ENCODE peak calls at places on chromosomes 16 and 17, in six cellular contexts. One of them, this sample, is unnamed.

GRCh38 chr16:14401839-14402115 is 228.3 kb downstream of the PARN start:
- DNase-seq in PC-3: no peak
- DNase-seq in hepatocyte: peak
- DNase-seq in GM23338: no peak
- DNase-seq in neural progenitor cell: no peak
- DNase-seq in OCI-LY7: no peak
- DNase-seq in this sample: no peak

GRCh38 chr17:41420134-41420533 is 4.3 kb downstream of the KRT37 start:
- DNase-seq in PC-3: peak
- DNase-seq in hepatocyte: no peak
- DNase-seq in GM23338: no peak
- DNase-seq in neural progenitor cell: no peak
- DNase-seq in OCI-LY7: no peak
- DNase-seq in this sample: no peak

GRCh38 chr17:1367351-1367745 is 32.7 kb downstream of the YWHAE start:
- DNase-seq in PC-3: no peak
- DNase-seq in hepatocyte: no peak
- DNase-seq in GM23338: no peak
- DNase-seq in neural progenitor cell: peak
- DNase-seq in OCI-LY7: no peak
- DNase-seq in this sample: no peak

GRCh38 chr16:47777191-47777590 is 316.1 kb downstream of the PHKB start:
- DNase-seq in PC-3: peak
- DNase-seq in hepatocyte: no peak
- DNase-seq in GM23338: no peak
- DNase-seq in neural progenitor cell: no peak
- DNase-seq in OCI-LY7: no peak
- DNase-seq in this sample: no peak

GRCh38 chr16:57639172-57639571 is 10.7 kb downstream of the ADGRG1 start:
- DNase-seq in PC-3: no peak
- DNase-seq in hepatocyte: peak
- DNase-seq in GM23338: peak
- DNase-seq in neural progenitor cell: peak
- DNase-seq in OCI-LY7: peak
- DNase-seq in this sample: no peak

GRCh38 chr17:10226930-10227695 is 28.7 kb upstream of the GAS7 start:
- DNase-seq in PC-3: peak
- DNase-seq in hepatocyte: peak
- DNase-seq in GM23338: peak
- DNase-seq in neural progenitor cell: peak
- DNase-seq in OCI-LY7: peak
- DNase-seq in this sample: peak

GRCh38 chr17:41060052-41060604 is at the start of gene KRTAP2-3:
- DNase-seq in PC-3: peak
- DNase-seq in hepatocyte: no peak
- DNase-seq in GM23338: no peak
- DNase-seq in neural progenitor cell: no peak
- DNase-seq in OCI-LY7: no peak
- DNase-seq in this sample: no peak

GRCh38 chr16:88723911-88724310 is 17.6 kb downstream of the CTU2 start:
- DNase-seq in PC-3: no peak
- DNase-seq in hepatocyte: no peak
- DNase-seq in GM23338: no peak
- DNase-seq in neural progenitor cell: no peak
- DNase-seq in OCI-LY7: no peak
- DNase-seq in this sample: no peak

GRCh38 chr16:3190949-3191353 is 2.9 kb downstream of the OR1F1 start:
- DNase-seq in PC-3: no peak
- DNase-seq in hepatocyte: no peak
- DNase-seq in GM23338: no peak
- DNase-seq in neural progenitor cell: peak
- DNase-seq in OCI-LY7: no peak
- DNase-seq in this sample: no peak

GRCh38 chr17:78041401-78042179 is 83.1 kb downstream of the TNRC6C start:
- DNase-seq in PC-3: peak
- DNase-seq in hepatocyte: no peak
- DNase-seq in GM23338: no peak
- DNase-seq in neural progenitor cell: no peak
- DNase-seq in OCI-LY7: no peak
- DNase-seq in this sample: no peak

GRCh38 chr17:48643697-48644012 is 17.5 kb upstream of the HOXB9 start:
- DNase-seq in PC-3: no peak
- DNase-seq in hepatocyte: no peak
- DNase-seq in GM23338: no peak
- DNase-seq in neural progenitor cell: no peak
- DNase-seq in OCI-LY7: no peak
- DNase-seq in this sample: no peak

GRCh38 chr17:74240637-74241036 is 27.3 kb downstream of the TTYH2 start:
- DNase-seq in PC-3: no peak
- DNase-seq in hepatocyte: peak
- DNase-seq in GM23338: no peak
- DNase-seq in neural progenitor cell: no peak
- DNase-seq in OCI-LY7: no peak
- DNase-seq in this sample: no peak
- TF ChIP-seq EZH2phosphoT487 in PC-3: no peak
- TF ChIP-seq EZH2phosphoT487 in hepatocyte: no peak
- TF ChIP-seq EZH2phosphoT487 in GM23338: no peak
- TF ChIP-seq EZH2phosphoT487 in neural progenitor cell: no peak
- TF ChIP-seq EZH2phosphoT487 in OCI-LY7: no peak
- TF ChIP-seq EZH2phosphoT487 in this sample: no peak

GRCh38 chr16:29748077-29748759 is 2.4 kb upstream of the C16orf54 start:
- DNase-seq in PC-3: no peak
- DNase-seq in hepatocyte: no peak
- DNase-seq in GM23338: no peak
- DNase-seq in neural progenitor cell: no peak
- DNase-seq in OCI-LY7: no peak
- DNase-seq in this sample: no peak

GRCh38 chr16:29757950-29758466 is 12.2 kb upstream of the C16orf54 start:
- DNase-seq in PC-3: no peak
- DNase-seq in hepatocyte: peak
- DNase-seq in GM23338: no peak
- DNase-seq in neural progenitor cell: no peak
- DNase-seq in OCI-LY7: no peak
- DNase-seq in this sample: no peak

GRCh38 chr16:29756654-29757053 is 10.9 kb upstream of the C16orf54 start:
- DNase-seq in PC-3: no peak
- DNase-seq in hepatocyte: peak
- DNase-seq in GM23338: no peak
- DNase-seq in neural progenitor cell: no peak
- DNase-seq in OCI-LY7: no peak
- DNase-seq in this sample: no peak

DNA sequence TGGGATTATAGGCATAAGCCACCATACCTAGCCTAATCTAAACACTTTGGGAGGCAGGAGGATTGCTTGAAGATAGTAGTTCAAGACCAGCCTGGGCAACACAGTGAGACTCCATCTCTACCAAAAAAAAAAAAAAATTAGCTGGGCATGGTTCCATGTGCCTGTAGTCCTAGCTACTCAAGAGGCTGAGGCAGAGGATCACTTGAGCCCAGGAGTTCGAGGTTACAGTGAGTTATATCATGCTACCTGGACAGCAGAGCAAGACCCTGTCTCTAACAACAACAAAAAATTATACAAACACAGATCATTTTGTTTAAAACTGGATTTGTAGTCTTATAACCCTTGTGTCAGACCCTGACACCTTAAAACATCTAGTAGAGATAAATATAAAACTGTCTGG is 7.7 kb upstream of the C16orf54 start:
- DNase-seq in PC-3: no peak
- DNase-seq in hepatocyte: no peak
- DNase-seq in GM23338: no peak
- DNase-seq in neural progenitor cell: no peak
- DNase-seq in OCI-LY7: no peak
- DNase-seq in this sample: no peak
- H2AFZ ChIP-seq in PC-3: no peak
- H2AFZ ChIP-seq in hepatocyte: no peak
- H2AFZ ChIP-seq in GM23338: no peak
- H2AFZ ChIP-seq in neural progenitor cell: no peak
- H2AFZ ChIP-seq in OCI-LY7: no peak
- H2AFZ ChIP-seq in this sample: no peak

GRCh38 chr16:83136924-83137323 is 510.2 kb downstream of the CDH13 start:
- DNase-seq in PC-3: no peak
- DNase-seq in hepatocyte: no peak
- DNase-seq in GM23338: no peak
- DNase-seq in neural progenitor cell: no peak
- DNase-seq in OCI-LY7: peak
- DNase-seq in this sample: no peak
- H3K4me2 ChIP-seq in PC-3: peak
- H3K4me2 ChIP-seq in hepatocyte: peak
- H3K4me2 ChIP-seq in GM23338: no peak
- H3K4me2 ChIP-seq in neural progenitor cell: peak
- H3K4me2 ChIP-seq in OCI-LY7: peak
- H3K4me2 ChIP-seq in this sample: peak

DNA sequence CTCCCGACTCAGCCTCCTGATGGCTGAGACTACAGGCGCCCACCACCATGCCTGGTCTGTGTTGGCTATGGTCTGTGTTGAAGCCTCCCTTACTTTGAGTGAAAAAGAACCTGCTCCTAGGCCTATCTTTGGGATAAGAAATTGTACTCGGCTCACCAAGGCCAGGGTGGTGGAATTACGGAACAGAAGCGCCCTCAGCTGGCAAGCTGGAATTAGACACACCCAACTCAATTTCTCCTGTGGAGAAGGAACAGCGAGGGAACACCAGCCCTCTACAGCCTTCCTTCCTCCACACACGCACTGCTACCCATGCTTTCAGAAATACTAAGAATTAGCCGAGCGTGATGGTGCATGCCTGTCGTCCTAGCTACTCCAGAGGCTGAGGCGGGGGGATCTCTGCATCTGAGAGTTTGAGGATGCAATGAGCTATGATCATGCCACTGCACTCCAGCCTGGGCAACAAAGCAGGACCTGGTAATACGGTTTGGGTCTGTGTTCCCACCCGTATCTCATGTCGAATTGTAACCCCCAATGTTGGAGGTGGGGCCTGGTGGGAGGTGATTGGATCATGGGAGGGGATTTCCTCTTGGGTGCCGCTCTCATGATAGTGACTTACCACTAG is 40.1 kb upstream of the RBBP6 start:
- DNase-seq in PC-3: peak
- DNase-seq in hepatocyte: peak
- DNase-seq in GM23338: peak
- DNase-seq in neural progenitor cell: peak
- DNase-seq in OCI-LY7: peak
- DNase-seq in this sample: peak
- TF ChIP-seq EZH2phosphoT487 in PC-3: no peak
- TF ChIP-seq EZH2phosphoT487 in hepatocyte: no peak
- TF ChIP-seq EZH2phosphoT487 in GM23338: no peak
- TF ChIP-seq EZH2phosphoT487 in neural progenitor cell: no peak
- TF ChIP-seq EZH2phosphoT487 in OCI-LY7: no peak
- TF ChIP-seq EZH2phosphoT487 in this sample: no peak

GRCh38 chr17:5254414-5254813 is 19.8 kb upstream of the SCIMP start:
- DNase-seq in PC-3: no peak
- DNase-seq in hepatocyte: no peak
- DNase-seq in GM23338: no peak
- DNase-seq in neural progenitor cell: no peak
- DNase-seq in OCI-LY7: no peak
- DNase-seq in this sample: no peak

GRCh38 chr17:5254903-5255521 is 20.4 kb upstream of the SCIMP start:
- DNase-seq in PC-3: peak
- DNase-seq in hepatocyte: no peak
- DNase-seq in GM23338: no peak
- DNase-seq in neural progenitor cell: no peak
- DNase-seq in OCI-LY7: peak
- DNase-seq in this sample: no peak

GRCh38 chr17:5248821-5249479 is 14.3 kb upstream of the SCIMP start:
- DNase-seq in PC-3: no peak
- DNase-seq in hepatocyte: no peak
- DNase-seq in GM23338: peak
- DNase-seq in neural progenitor cell: no peak
- DNase-seq in OCI-LY7: no peak
- DNase-seq in this sample: no peak

DNA sequence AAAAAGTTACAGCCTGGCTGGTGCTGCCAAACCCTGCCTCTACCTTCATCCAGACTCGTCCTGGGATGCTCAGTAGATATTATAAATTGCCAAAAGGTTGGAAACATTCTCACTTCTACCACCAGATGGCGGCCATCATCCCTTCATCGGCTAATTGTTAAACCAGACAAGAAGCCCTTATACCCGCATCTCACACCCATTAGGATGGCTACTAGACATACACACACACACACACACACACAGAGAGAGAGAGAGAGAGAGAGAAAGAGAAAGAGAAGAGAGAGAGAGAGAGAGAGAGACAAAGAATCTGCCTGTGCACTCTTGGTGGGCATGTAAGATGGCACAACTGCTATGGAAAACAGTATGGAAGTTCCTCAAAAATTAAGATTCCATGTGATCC is 15.0 kb upstream of the SCIMP start:
- DNase-seq in PC-3: peak
- DNase-seq in hepatocyte: peak
- DNase-seq in GM23338: peak
- DNase-seq in neural progenitor cell: peak
- DNase-seq in OCI-LY7: peak
- DNase-seq in this sample: peak
- H2AFZ ChIP-seq in PC-3: no peak
- H2AFZ ChIP-seq in hepatocyte: no peak
- H2AFZ ChIP-seq in GM23338: no peak
- H2AFZ ChIP-seq in neural progenitor cell: no peak
- H2AFZ ChIP-seq in OCI-LY7: no peak
- H2AFZ ChIP-seq in this sample: no peak

GRCh38 chr17:56174421-56174820 is 21.1 kb downstream of the ANKFN1 start:
- DNase-seq in PC-3: no peak
- DNase-seq in hepatocyte: no peak
- DNase-seq in GM23338: no peak
- DNase-seq in neural progenitor cell: no peak
- DNase-seq in OCI-LY7: no peak
- DNase-seq in this sample: no peak
- H3K4me2 ChIP-seq in PC-3: no peak
- H3K4me2 ChIP-seq in hepatocyte: no peak
- H3K4me2 ChIP-seq in GM23338: no peak
- H3K4me2 ChIP-seq in neural progenitor cell: peak
- H3K4me2 ChIP-seq in OCI-LY7: no peak
- H3K4me2 ChIP-seq in this sample: no peak

GRCh38 chr17:28335959-28336871 is 654 bp downstream of the TNFAIP1 start:
- DNase-seq in PC-3: peak
- DNase-seq in hepatocyte: peak
- DNase-seq in GM23338: peak
- DNase-seq in neural progenitor cell: peak
- DNase-seq in OCI-LY7: no peak
- DNase-seq in this sample: no peak
- TF ChIP-seq EZH2phosphoT487 in PC-3: no peak
- TF ChIP-seq EZH2phosphoT487 in hepatocyte: no peak
- TF ChIP-seq EZH2phosphoT487 in GM23338: no peak
- TF ChIP-seq EZH2phosphoT487 in neural progenitor cell: no peak
- TF ChIP-seq EZH2phosphoT487 in OCI-LY7: no peak
- TF ChIP-seq EZH2phosphoT487 in this sample: no peak

GRCh38 chr17:18158022-18158600 is 25.5 kb upstream of the ALKBH5 start:
- DNase-seq in PC-3: peak
- DNase-seq in hepatocyte: peak
- DNase-seq in GM23338: peak
- DNase-seq in neural progenitor cell: peak
- DNase-seq in OCI-LY7: peak
- DNase-seq in this sample: peak
- H2AFZ ChIP-seq in PC-3: peak
- H2AFZ ChIP-seq in hepatocyte: peak
- H2AFZ ChIP-seq in GM23338: peak
- H2AFZ ChIP-seq in neural progenitor cell: no peak
- H2AFZ ChIP-seq in OCI-LY7: peak
- H2AFZ ChIP-seq in this sample: peak